ENCODE peak calls at places on chromosomes 11 and 22, in seven cellular contexts. One of them, this sample, is unnamed.

GRCh38 chr11:63504054-63504453 is 1.8 kb upstream of the LGALS12 start:
- DNase-seq in A549: no peak
- DNase-seq in HFFc6: no peak
- DNase-seq in pancreas: no peak
- DNase-seq in kidney epithelial cell: no peak
- DNase-seq in coronary artery: no peak
- DNase-seq in kidney: no peak
- DNase-seq in this sample: no peak

GRCh38 chr11:72705442-72706365 is 31.5 kb upstream of the PDE2A start:
- DNase-seq in A549: no peak
- DNase-seq in HFFc6: no peak
- DNase-seq in pancreas: no peak
- DNase-seq in kidney epithelial cell: no peak
- DNase-seq in coronary artery: no peak
- DNase-seq in kidney: peak; percentile 64
- DNase-seq in this sample: no peak

GRCh38 chr22:44207981-44208317 is 27.2 kb downstream of the PARVG start:
- DNase-seq in A549: no peak
- DNase-seq in HFFc6: no peak
- DNase-seq in pancreas: no peak
- DNase-seq in kidney epithelial cell: no peak
- DNase-seq in coronary artery: peak; percentile 52
- DNase-seq in kidney: no peak
- DNase-seq in this sample: no peak

GRCh38 chr11:128367573-128367972 is 219.8 kb downstream of the ETS1 start:
- DNase-seq in A549: no peak
- DNase-seq in HFFc6: no peak
- DNase-seq in pancreas: no peak
- DNase-seq in kidney epithelial cell: no peak
- DNase-seq in coronary artery: no peak
- DNase-seq in kidney: peak; percentile 21
- DNase-seq in this sample: no peak

GRCh38 chr22:49368976-49369725 is 458.5 kb downstream of the BRD1 start:
- DNase-seq in A549: peak; percentile 32
- DNase-seq in HFFc6: no peak
- DNase-seq in pancreas: no peak
- DNase-seq in kidney epithelial cell: no peak
- DNase-seq in coronary artery: peak; percentile 53
- DNase-seq in kidney: peak; percentile 80
- DNase-seq in this sample: no peak

GRCh38 chr11:46270707-46271106 is 6.8 kb upstream of the CREB3L1 start:
- DNase-seq in A549: no peak
- DNase-seq in HFFc6: no peak
- DNase-seq in pancreas: no peak
- DNase-seq in kidney epithelial cell: no peak
- DNase-seq in coronary artery: no peak
- DNase-seq in kidney: no peak
- DNase-seq in this sample: no peak

GRCh38 chr11:27255447-27255828 is 107.6 kb downstream of the CCDC34 start:
- DNase-seq in A549: no peak
- DNase-seq in HFFc6: peak; percentile 45
- DNase-seq in pancreas: no peak
- DNase-seq in kidney epithelial cell: no peak
- DNase-seq in coronary artery: no peak
- DNase-seq in kidney: no peak
- DNase-seq in this sample: peak; percentile 54

GRCh38 chr11:72754149-72754543 is 1.9 kb upstream of the ARAP1 start:
- DNase-seq in A549: no peak
- DNase-seq in HFFc6: no peak
- DNase-seq in pancreas: no peak
- DNase-seq in kidney epithelial cell: no peak
- DNase-seq in coronary artery: no peak
- DNase-seq in kidney: no peak
- DNase-seq in this sample: no peak

GRCh38 chr11:69664901-69665300 is 10.3 kb downstream of the LTO1 start:
- DNase-seq in A549: no peak
- DNase-seq in HFFc6: no peak
- DNase-seq in pancreas: no peak
- DNase-seq in kidney epithelial cell: no peak
- DNase-seq in coronary artery: peak; percentile 62
- DNase-seq in kidney: peak; percentile 34
- DNase-seq in this sample: no peak

GRCh38 chr11:1195690-1196515 is 27.0 kb upstream of the MUC5B start:
- DNase-seq in A549: no peak
- DNase-seq in HFFc6: no peak
- DNase-seq in pancreas: no peak
- DNase-seq in kidney epithelial cell: no peak
- DNase-seq in coronary artery: peak; percentile 49
- DNase-seq in kidney: peak; percentile 69
- DNase-seq in this sample: no peak

GRCh38 chr11:86395061-86395551 is 20.4 kb downstream of the CCDC81 start:
- DNase-seq in A549: no peak
- DNase-seq in HFFc6: peak; percentile 31
- DNase-seq in pancreas: no peak
- DNase-seq in kidney epithelial cell: no peak
- DNase-seq in coronary artery: no peak
- DNase-seq in kidney: peak; percentile 76
- DNase-seq in this sample: no peak
- TF ChIP-seq CTCF in A549: no peak
- TF ChIP-seq CTCF in HFFc6: no peak
- TF ChIP-seq CTCF in pancreas: no peak
- TF ChIP-seq CTCF in kidney epithelial cell: no peak
- TF ChIP-seq CTCF in coronary artery: no peak
- TF ChIP-seq CTCF in kidney: no peak
- TF ChIP-seq CTCF in this sample: no peak

GRCh38 chr22:38824587-38824986 is 19.2 kb downstream of the NPTXR start:
- DNase-seq in A549: peak; percentile 31
- DNase-seq in HFFc6: peak; percentile 70
- DNase-seq in pancreas: peak; percentile 35
- DNase-seq in kidney epithelial cell: no peak
- DNase-seq in coronary artery: no peak
- DNase-seq in kidney: peak; percentile 74
- DNase-seq in this sample: peak; percentile 38
- TF ChIP-seq CTCF in A549: no peak
- TF ChIP-seq CTCF in HFFc6: peak; percentile 62
- TF ChIP-seq CTCF in pancreas: no peak
- TF ChIP-seq CTCF in kidney epithelial cell: peak; percentile 70
- TF ChIP-seq CTCF in coronary artery: no peak
- TF ChIP-seq CTCF in kidney: no peak
- TF ChIP-seq CTCF in this sample: peak; percentile 74

GRCh38 chr11:36316049-36316448 is 20.0 kb downstream of the PRR5L start:
- DNase-seq in A549: no peak
- DNase-seq in HFFc6: no peak
- DNase-seq in pancreas: no peak
- DNase-seq in kidney epithelial cell: no peak
- DNase-seq in coronary artery: no peak
- DNase-seq in kidney: no peak
- DNase-seq in this sample: no peak
- TF ChIP-seq CTCF in A549: no peak
- TF ChIP-seq CTCF in HFFc6: no peak
- TF ChIP-seq CTCF in pancreas: no peak
- TF ChIP-seq CTCF in kidney epithelial cell: no peak
- TF ChIP-seq CTCF in coronary artery: no peak
- TF ChIP-seq CTCF in kidney: no peak
- TF ChIP-seq CTCF in this sample: no peak

GRCh38 chr11:75768112-75768908 is at the start of gene DGAT2:
- DNase-seq in A549: peak; percentile 83
- DNase-seq in HFFc6: no peak
- DNase-seq in pancreas: peak; percentile 63
- DNase-seq in kidney epithelial cell: no peak
- DNase-seq in coronary artery: no peak
- DNase-seq in kidney: peak; percentile 87
- DNase-seq in this sample: no peak
- TF ChIP-seq CTCF in A549: peak; percentile 17
- TF ChIP-seq CTCF in HFFc6: no peak
- TF ChIP-seq CTCF in pancreas: no peak
- TF ChIP-seq CTCF in kidney epithelial cell: no peak
- TF ChIP-seq CTCF in coronary artery: no peak
- TF ChIP-seq CTCF in kidney: no peak
- TF ChIP-seq CTCF in this sample: no peak

GRCh38 chr11:43802509-43802908 is 78.1 kb upstream of the ALKBH3 start:
- DNase-seq in A549: no peak
- DNase-seq in HFFc6: no peak
- DNase-seq in pancreas: no peak
- DNase-seq in kidney epithelial cell: no peak
- DNase-seq in coronary artery: no peak
- DNase-seq in kidney: no peak
- DNase-seq in this sample: no peak
- TF ChIP-seq CTCF in A549: peak; percentile 22
- TF ChIP-seq CTCF in HFFc6: peak; percentile 68
- TF ChIP-seq CTCF in pancreas: no peak
- TF ChIP-seq CTCF in kidney epithelial cell: peak; percentile 27
- TF ChIP-seq CTCF in coronary artery: no peak
- TF ChIP-seq CTCF in kidney: no peak
- TF ChIP-seq CTCF in this sample: peak; percentile 50

GRCh38 chr11:78094250-78094649 is 14.6 kb upstream of the NDUFC2 start:
- DNase-seq in A549: no peak
- DNase-seq in HFFc6: no peak
- DNase-seq in pancreas: no peak
- DNase-seq in kidney epithelial cell: no peak
- DNase-seq in coronary artery: no peak
- DNase-seq in kidney: no peak
- DNase-seq in this sample: no peak
- TF ChIP-seq CTCF in A549: no peak
- TF ChIP-seq CTCF in HFFc6: no peak
- TF ChIP-seq CTCF in pancreas: no peak
- TF ChIP-seq CTCF in kidney epithelial cell: no peak
- TF ChIP-seq CTCF in coronary artery: no peak
- TF ChIP-seq CTCF in kidney: no peak
- TF ChIP-seq CTCF in this sample: no peak

GRCh38 chr11:125869526-125869925 is 17.9 kb upstream of the HYLS1 start:
- DNase-seq in A549: no peak
- DNase-seq in HFFc6: no peak
- DNase-seq in pancreas: no peak
- DNase-seq in kidney epithelial cell: no peak
- DNase-seq in coronary artery: no peak
- DNase-seq in kidney: no peak
- DNase-seq in this sample: no peak
- TF ChIP-seq CTCF in A549: no peak
- TF ChIP-seq CTCF in HFFc6: peak; percentile 32
- TF ChIP-seq CTCF in pancreas: no peak
- TF ChIP-seq CTCF in kidney epithelial cell: no peak
- TF ChIP-seq CTCF in coronary artery: no peak
- TF ChIP-seq CTCF in kidney: no peak
- TF ChIP-seq CTCF in this sample: no peak

GRCh38 chr22:37571258-37571991 is 8.5 kb downstream of the LGALS2 start:
- DNase-seq in A549: peak; percentile 62
- DNase-seq in HFFc6: no peak
- DNase-seq in pancreas: peak; percentile 50
- DNase-seq in kidney epithelial cell: no peak
- DNase-seq in coronary artery: no peak
- DNase-seq in kidney: no peak
- DNase-seq in this sample: no peak
- TF ChIP-seq CTCF in A549: no peak
- TF ChIP-seq CTCF in HFFc6: peak; percentile 24
- TF ChIP-seq CTCF in pancreas: no peak
- TF ChIP-seq CTCF in kidney epithelial cell: peak; percentile 55
- TF ChIP-seq CTCF in coronary artery: no peak
- TF ChIP-seq CTCF in kidney: no peak
- TF ChIP-seq CTCF in this sample: peak; percentile 12

DNA sequence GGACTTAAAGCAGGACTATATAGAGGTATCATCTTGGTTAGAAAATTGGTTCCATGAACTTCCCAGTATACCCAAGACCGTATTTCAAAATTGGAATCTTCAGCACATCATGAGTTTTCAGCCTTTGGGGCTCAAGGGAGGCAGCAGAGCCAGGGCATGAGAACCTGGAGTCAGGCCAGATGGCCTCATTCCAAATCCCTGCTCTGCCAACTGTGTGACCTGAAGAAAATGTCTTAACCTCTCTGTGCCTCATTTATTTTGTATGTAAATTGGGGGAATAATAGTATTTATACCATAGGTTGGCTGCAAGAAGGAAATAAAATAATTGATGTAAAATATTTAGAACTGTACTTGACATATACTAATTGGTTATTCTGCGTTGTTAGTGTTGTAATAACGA is 987.6 kb downstream of the TBC1D22A start:
- DNase-seq in A549: no peak
- DNase-seq in HFFc6: no peak
- DNase-seq in pancreas: no peak
- DNase-seq in kidney epithelial cell: no peak
- DNase-seq in coronary artery: no peak
- DNase-seq in kidney: no peak
- DNase-seq in this sample: no peak
- TF ChIP-seq CTCF in A549: no peak
- TF ChIP-seq CTCF in HFFc6: no peak
- TF ChIP-seq CTCF in pancreas: no peak
- TF ChIP-seq CTCF in kidney epithelial cell: no peak
- TF ChIP-seq CTCF in coronary artery: no peak
- TF ChIP-seq CTCF in kidney: no peak
- TF ChIP-seq CTCF in this sample: no peak

DNA sequence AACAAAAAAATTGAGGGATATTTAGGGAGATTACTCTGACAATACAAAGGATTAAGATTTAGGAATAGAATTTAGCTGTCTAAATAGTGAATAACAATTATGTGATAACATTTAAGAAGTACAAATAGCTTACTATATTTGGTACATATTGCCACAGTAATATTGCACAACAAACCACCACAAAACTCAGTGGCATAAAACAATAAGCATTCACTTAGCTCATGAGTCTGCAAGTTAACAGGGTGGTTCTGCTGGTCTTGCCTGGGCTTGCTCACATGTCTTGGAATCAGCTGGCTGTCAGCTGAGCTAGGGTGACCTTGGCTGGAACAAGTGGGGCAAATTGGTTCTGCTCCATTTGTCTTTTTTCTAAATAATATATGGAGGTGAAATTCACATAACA is 115.1 kb downstream of the DCDC1 start:
- DNase-seq in A549: no peak
- DNase-seq in HFFc6: no peak
- DNase-seq in pancreas: no peak
- DNase-seq in kidney epithelial cell: no peak
- DNase-seq in coronary artery: no peak
- DNase-seq in kidney: no peak
- DNase-seq in this sample: no peak
- TF ChIP-seq CTCF in A549: no peak
- TF ChIP-seq CTCF in HFFc6: no peak
- TF ChIP-seq CTCF in pancreas: no peak
- TF ChIP-seq CTCF in kidney epithelial cell: no peak
- TF ChIP-seq CTCF in coronary artery: no peak
- TF ChIP-seq CTCF in kidney: no peak
- TF ChIP-seq CTCF in this sample: no peak